ENCODE peak calls at places on chromosome X, in seven cellular contexts. G, D, X, T, R, H and F are unnamed samples.

GRCh38 chrX:43745938-43746721 is 90.0 kb downstream of the MAOA start:
- DNase-seq in G (no peak), D (no peak), X (no peak), T (no peak), R (no peak), H (peak), F (no peak)

GRCh38 chrX:9604111-9604907 is 139.5 kb downstream of the TBL1X start:
- DNase-seq in G (peak), D (no peak), X (no peak), T (peak), R (no peak), H (peak), F (no peak)

GRCh38 chrX:130117166-130117565 is 6.9 kb upstream of the ELF4 start:
- DNase-seq in G (no peak), D (no peak), X (no peak), T (no peak), R (no peak), H (no peak), F (no peak)

GRCh38 chrX:10126834-10127233 is 29.9 kb upstream of the CLCN4 start:
- DNase-seq in G (no peak), D (no peak), X (no peak), T (no peak), R (no peak), H (no peak), F (no peak)

GRCh38 chrX:51892921-51893745 is at the start of gene MAGED1:
- DNase-seq in G (peak), D (peak), X (peak), T (peak), R (peak), H (peak), F (no peak)

GRCh38 chrX:47687249-47687648 is 28.3 kb upstream of the UXT start:
- DNase-seq in G (no peak), D (peak), X (no peak), T (no peak), R (no peak), H (no peak), F (no peak)

GRCh38 chrX:149470960-149471359 is 34.1 kb downstream of the IDS start:
- DNase-seq in G (peak), D (peak), X (peak), T (peak), R (no peak), H (no peak), F (peak)

GRCh38 chrX:102840871-102841705 is 96.0 kb upstream of the RAB40AL start:
- DNase-seq in G (no peak), D (peak), X (no peak), T (no peak), R (no peak), H (no peak), F (peak)

GRCh38 chrX:153606503-153606902 is 7.6 kb upstream of the CCNQ start:
- DNase-seq in G (no peak), D (no peak), X (no peak), T (no peak), R (no peak), H (no peak), F (no peak)

GRCh38 chrX:136097871-136098805 is 49.2 kb upstream of the FHL1 start:
- DNase-seq in G (no peak), D (no peak), X (no peak), T (no peak), R (no peak), H (no peak), F (no peak)

GRCh38 chrX:133185938-133186337 is 32.2 kb downstream of the TFDP3 start:
- DNase-seq in G (no peak), D (no peak), X (no peak), T (no peak), R (no peak), H (no peak), F (no peak)

GRCh38 chrX:40573763-40574162 is 7.0 kb upstream of the ATP6AP2 start:
- DNase-seq in G (no peak), D (peak), X (no peak), T (no peak), R (no peak), H (no peak), F (peak)

GRCh38 chrX:55201930-55202579 is 18.1 kb upstream of the PAGE5 start:
- DNase-seq in G (no peak), D (no peak), X (no peak), T (no peak), R (no peak), H (no peak), F (no peak)

GRCh38 chrX:71366674-71367256 is 608 bp downstream of the TAF1 start:
- DNase-seq in G (no peak), D (no peak), X (peak), T (no peak), R (no peak), H (no peak), F (peak)

GRCh38 chrX:130669233-130669632 is 233.8 kb downstream of the ENOX2 start:
- DNase-seq in G (no peak), D (peak), X (no peak), T (no peak), R (peak), H (peak), F (no peak)

GRCh38 chrX:15475021-15475420 is 18.1 kb downstream of the PIR start:
- DNase-seq in G (no peak), D (no peak), X (no peak), T (no peak), R (no peak), H (peak), F (no peak)

GRCh38 chrX:22730542-22730941 is 269.2 kb upstream of the DDX53 start:
- DNase-seq in G (no peak), D (peak), X (no peak), T (no peak), R (no peak), H (no peak), F (no peak)

GRCh38 chrX:152306331-152306730 is 144.8 kb downstream of the GABRA3 start:
- DNase-seq in G (no peak), D (no peak), X (no peak), T (no peak), R (no peak), H (no peak), F (no peak)